ENCODE peak calls at places on chromosomes 5 and 9, in four cellular contexts. K is kidney, F is A673, D is lower leg skin. Z is an unnamed sample.

GRCh38 chr5:77329664-77330430 is 119.4 kb downstream of the PDE8B start:
- DNase-seq in K (no peak), F (no peak), D (no peak), Z (no peak)

GRCh38 chr9:22622823-22623222 is 176.2 kb downstream of the DMRTA1 start:
- DNase-seq in K (no peak), F (no peak), D (no peak), Z (no peak)

GRCh38 chr9:31588756-31589155 is 795.7 kb upstream of the ACO1 start:
- DNase-seq in K (no peak), F (no peak), D (no peak), Z (no peak)

GRCh38 chr9:124381073-124381945 is 33.9 kb downstream of the PSMB7 start:
- DNase-seq in K (no peak), F (no peak), D (no peak), Z (no peak)

GRCh38 chr9:133924453-133924852 is 67.7 kb downstream of the VAV2 start:
- DNase-seq in K (no peak), F (no peak), D (no peak), Z (no peak)

GRCh38 chr9:131671150-131671549 is 68.7 kb downstream of the RAPGEF1 start:
- DNase-seq in K (no peak), F (peak), D (no peak), Z (no peak)

GRCh38 chr5:27906481-27906880 is 868.1 kb upstream of the CDH9 start:
- DNase-seq in K (no peak), F (no peak), D (no peak), Z (no peak)

GRCh38 chr9:75181748-75182147 is 93.4 kb downstream of the OSTF1 start:
- DNase-seq in K (no peak), F (no peak), D (peak), Z (no peak)

GRCh38 chr9:136564379-136564988 is 18.6 kb upstream of the NOTCH1 start:
- DNase-seq in K (peak), F (no peak), D (peak), Z (no peak)

GRCh38 chr9:135821733-135822382 is 85.5 kb downstream of the CAMSAP1 start:
- DNase-seq in K (no peak), F (no peak), D (no peak), Z (no peak)

GRCh38 chr5:125484272-125485002 is 738.0 kb upstream of the ZNF608 start:
- DNase-seq in K (peak), F (peak), D (peak), Z (peak)

GRCh38 chr9:6584881-6585597 is 60.5 kb downstream of the GLDC start:
- DNase-seq in K (no peak), F (peak), D (no peak), Z (no peak)

GRCh38 chr5:169814045-169814444 is 166.2 kb downstream of the INSYN2B start:
- DNase-seq in K (no peak), F (no peak), D (no peak), Z (no peak)

GRCh38 chr9:70525553-70525952 is 111.1 kb upstream of the KLF9 start:
- DNase-seq in K (no peak), F (no peak), D (no peak), Z (no peak)

GRCh38 chr5:164326219-164326618 is 820.8 kb downstream of the MAT2B start:
- DNase-seq in K (no peak), F (no peak), D (no peak), Z (no peak)

GRCh38 chr9:130039504-130040147 is 3.4 kb downstream of the FNBP1 start:
- DNase-seq in K (no peak), F (peak), D (no peak), Z (peak)

GRCh38 chr5:39430461-39430860 is 5.7 kb upstream of the DAB2 start:
- DNase-seq in K (no peak), F (no peak), D (no peak), Z (no peak)

DNA sequence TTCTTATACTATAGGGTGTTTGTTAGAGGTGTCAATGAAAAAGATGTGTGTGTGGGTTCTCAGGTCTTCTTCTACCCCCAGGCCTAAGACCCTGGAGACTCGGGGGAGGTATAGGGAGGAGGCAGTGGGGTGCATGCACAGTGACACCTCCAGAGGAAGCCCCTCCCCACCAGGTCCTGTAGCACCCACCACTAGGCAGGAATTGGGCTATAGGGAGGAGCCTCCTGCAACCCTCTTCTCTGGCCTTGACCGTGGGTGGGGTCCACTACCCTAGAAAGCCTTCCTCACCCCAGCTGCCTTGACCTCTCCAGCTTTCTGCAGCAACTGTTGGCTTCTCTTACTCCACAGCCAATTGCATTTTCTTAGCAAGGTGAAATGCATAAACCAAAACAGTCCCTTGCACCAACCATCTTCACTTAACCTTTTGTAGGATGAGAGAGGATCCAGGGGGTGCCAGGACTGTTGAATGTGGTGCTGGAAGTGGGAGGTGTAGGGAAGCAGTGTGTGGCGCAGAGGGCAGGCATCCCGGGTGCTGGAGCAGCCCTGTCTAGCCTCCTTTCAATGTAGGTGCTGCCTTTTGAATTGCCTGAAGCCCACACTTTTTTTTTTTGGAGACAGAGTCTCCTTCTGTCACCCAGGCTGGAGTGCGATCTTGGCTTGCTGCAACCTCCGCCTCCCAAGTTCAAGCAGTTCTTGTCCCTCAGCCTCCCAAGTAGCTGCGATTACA is 128.5 kb downstream of the RGS3 start:
- DNase-seq in K (peak), F (no peak), D (no peak), Z (no peak)
- TF ChIP-seq CTCF in K (no peak), F (no peak), D (no peak), Z (no peak)

DNA sequence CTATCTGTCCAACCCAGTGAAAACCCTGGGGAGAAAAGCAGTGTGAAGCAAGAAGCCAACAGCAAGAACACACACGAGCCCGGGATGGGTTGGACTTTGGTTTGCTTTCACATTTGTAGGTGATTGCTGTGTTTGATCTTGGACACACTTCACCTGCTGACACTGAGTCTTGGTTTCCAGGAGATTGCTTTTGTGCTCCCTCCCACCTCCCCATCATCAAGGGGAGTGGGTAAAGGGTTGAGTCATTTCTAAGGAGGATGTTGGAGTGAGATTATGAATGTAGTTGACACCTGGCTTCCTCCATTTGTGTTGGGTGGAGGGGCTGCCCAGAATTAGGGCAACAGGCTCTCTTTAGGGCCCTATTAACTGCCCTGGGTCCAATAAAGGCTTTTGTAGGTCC is 37.5 kb downstream of the ANKDD1B start:
- DNase-seq in K (no peak), F (no peak), D (no peak), Z (no peak)
- H3K4me3 ChIP-seq in K (no peak), F (no peak), D (no peak), Z (no peak)

DNA sequence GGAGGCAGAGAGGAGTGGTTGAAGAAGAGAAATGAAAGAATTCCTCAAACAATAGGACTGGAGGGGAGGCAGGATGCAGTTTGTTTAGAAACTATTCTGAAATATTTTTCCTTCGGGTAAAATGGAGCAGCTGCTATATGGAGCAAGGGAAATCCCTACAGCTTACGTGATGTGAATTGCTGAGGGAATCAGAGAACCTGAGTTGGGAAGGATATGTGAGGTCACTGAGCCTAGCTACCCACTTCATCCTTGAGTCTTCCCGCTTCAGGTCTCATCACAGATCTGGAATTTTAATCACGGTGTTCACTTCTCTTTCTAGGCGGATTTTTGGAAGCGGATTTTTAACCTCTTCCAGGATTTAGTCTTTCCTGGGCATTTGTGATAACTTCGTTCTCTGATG is 204.3 kb downstream of the ERCC6L2 start:
- DNase-seq in K (no peak), F (no peak), D (no peak), Z (no peak)
- TF ChIP-seq CTCF in K (no peak), F (no peak), D (no peak), Z (no peak)

GRCh38 chr5:147404706-147405105 is 105.2 kb downstream of the DPYSL3 start:
- DNase-seq in K (no peak), F (no peak), D (no peak), Z (no peak)

GRCh38 chr5:147407094-147407681 is 102.7 kb downstream of the DPYSL3 start:
- DNase-seq in K (no peak), F (no peak), D (no peak), Z (no peak)

GRCh38 chr5:147406636-147407035 is 103.2 kb downstream of the DPYSL3 start:
- DNase-seq in K (no peak), F (no peak), D (no peak), Z (no peak)

GRCh38 chr5:147400836-147401235 is 109.0 kb downstream of the DPYSL3 start:
- DNase-seq in K (no peak), F (no peak), D (no peak), Z (no peak)

DNA sequence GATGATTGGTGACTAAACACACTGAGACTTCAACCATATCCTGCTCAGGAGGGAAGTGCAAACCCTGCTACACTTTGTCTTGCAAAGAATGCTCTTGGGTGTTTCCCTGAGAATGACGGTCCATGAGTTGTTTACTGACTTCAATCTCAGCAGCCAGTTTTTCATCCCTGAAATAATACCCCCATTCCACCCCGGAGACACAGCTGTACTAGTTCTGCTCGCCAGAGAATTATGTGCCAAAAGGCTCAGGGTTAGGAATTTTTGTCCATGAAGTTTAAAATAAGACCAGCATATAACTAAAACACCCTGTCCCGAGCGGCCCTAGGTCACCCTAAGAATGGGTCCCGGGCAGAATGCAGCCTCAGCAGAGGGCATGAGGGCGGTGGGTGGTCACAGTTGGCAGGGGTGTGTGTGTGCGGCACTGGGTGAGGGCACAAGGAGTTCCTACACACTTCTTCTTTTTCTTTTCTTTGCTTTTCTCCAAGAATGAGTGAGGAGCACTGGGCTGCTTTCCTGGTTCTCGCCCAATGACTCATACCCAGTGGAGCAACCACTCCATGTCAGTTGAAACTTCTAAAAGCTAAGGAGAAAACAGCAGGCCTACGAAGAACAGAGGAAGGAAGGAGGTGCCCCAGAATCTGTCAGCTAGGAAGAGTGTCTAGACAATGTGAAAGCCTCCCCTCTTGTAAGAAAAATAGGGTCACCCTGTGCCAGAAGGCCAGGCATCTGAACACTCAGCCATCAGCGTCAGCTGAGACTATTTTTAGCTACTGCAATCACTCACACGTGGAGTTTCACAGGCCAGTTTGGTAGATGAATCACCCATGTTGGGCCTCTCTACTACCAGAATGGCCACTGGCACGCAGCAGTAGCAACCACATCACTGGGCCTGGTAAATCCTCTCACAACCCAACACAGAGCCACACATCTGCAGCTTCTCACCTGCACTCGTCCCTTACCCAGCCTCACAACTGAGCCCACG is 105.9 kb downstream of the DPYSL3 start:
- DNase-seq in K (no peak), F (no peak), D (peak), Z (no peak)
- H3K4me3 ChIP-seq in K (no peak), F (no peak), D (no peak), Z (no peak)

DNA sequence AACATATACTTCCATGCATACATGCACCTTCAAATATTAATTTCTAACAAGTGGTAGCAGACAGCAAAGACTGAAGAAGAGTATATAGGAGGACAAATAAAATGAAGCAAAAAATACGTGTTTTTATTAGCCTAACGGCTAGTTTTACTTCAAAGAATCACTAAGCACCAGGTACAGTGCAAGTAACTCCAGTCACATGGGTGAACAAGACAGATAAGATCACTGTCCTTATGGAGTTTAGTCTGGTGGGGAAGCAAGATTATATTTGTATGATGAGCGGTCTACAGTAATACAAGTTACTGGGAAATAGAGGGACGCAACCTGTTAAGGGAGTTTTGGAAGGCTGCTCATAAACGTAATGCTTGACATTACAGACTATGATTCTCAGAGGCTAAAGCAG is 16.0 kb downstream of the FBXW2 start:
- DNase-seq in K (no peak), F (no peak), D (no peak), Z (no peak)
- TF ChIP-seq CTCF in K (no peak), F (no peak), D (no peak), Z (no peak)

DNA sequence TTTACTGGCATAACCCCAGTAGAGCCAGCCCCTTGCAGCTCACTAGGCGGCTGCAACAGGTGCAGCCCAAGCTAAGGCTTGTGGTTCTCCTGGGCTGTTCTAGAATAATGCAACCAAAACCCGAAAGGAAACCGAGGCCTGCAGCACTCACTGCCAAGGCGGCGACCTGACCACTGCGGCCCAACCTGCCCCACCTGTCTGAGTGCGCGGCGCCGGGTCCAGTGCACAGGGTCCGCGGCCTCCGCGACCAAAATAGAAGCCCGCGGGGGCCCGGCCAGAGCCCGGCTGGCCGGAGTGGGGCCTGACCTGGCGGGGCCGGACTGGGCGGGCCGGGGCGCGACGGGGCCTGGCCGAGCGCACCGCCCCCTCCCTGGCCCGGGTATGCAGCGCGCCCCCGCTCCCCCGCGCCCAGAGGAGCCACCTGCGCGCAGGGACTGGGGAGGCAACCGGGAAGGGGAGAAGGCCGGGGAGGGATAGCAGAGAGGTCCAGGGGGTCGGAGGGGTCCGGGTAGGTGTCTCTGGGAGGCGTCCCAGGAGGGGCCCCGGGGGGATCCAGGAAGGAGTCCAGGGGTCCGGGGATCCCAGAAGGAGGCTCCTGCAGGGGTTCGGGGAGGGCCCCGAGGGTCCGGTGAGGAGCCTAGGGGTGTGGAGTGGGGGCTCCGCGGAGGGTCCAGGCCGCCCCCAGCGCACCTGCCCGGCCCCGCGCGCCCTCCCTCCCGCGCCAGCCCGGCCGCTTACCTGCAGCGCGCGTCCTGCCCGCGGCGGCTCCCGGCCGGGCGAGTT is 541 bp downstream of the SEMA4D start:
- DNase-seq in K (no peak), F (no peak), D (no peak), Z (no peak)
- H3K4me3 ChIP-seq in K (peak), F (peak), D (peak), Z (peak)

GRCh38 chr5:91007251-91007650 is 375.9 kb downstream of the ARRDC3 start:
- DNase-seq in K (no peak), F (no peak), D (no peak), Z (no peak)
- TF ChIP-seq CTCF in K (no peak), F (peak), D (no peak), Z (peak)

GRCh38 chr9:68705636-68706578 is 867 bp downstream of the PIP5K1B start:
- DNase-seq in K (peak), F (peak), D (no peak), Z (no peak)

GRCh38 chr9:68704804-68705635 is at the start of gene PIP5K1B:
- DNase-seq in K (peak), F (peak), D (peak), Z (peak)

GRCh38 chr9:68708089-68708488 is 3.0 kb downstream of the PIP5K1B start:
- DNase-seq in K (no peak), F (no peak), D (no peak), Z (no peak)

GRCh38 chr9:68708513-68708912 is 3.5 kb downstream of the PIP5K1B start:
- DNase-seq in K (no peak), F (no peak), D (no peak), Z (no peak)

DNA sequence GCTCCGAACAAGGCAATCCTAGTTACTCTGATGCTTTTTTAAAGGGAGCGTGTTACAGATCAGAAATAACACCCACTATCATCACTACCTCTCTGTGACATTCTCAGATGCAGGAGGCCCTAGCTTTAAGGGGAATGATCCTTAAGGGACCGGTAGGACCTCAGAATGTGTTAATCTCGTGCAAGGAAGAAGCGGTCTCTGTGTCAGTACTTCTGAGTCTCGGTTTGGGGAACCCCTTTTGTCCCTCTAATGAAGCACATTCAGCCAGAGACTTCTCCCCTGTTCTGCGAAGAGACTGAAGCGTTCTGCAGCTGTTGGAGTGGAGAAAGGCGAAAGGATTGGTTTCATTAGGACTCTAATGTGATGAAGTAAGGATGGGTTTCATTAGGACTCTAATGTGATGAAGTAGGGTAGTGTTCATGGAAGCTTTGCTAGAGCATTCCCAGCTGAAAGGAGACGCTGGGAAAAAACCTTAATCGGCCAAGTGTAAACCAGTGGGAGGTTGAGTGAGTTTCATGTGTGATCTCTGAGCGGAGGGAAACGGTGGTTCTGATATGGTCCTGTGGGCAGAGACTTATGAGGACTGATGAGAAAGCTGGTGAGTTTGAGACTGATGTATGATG is 1.6 kb downstream of the PIP5K1B start:
- DNase-seq in K (no peak), F (peak), D (no peak), Z (no peak)
- H3K4me3 ChIP-seq in K (peak), F (no peak), D (no peak), Z (no peak)

GRCh38 chr5:140868721-140869554 is at the start of gene PCDHA11:
- DNase-seq in K (no peak), F (peak), D (no peak), Z (peak)
- TF ChIP-seq CTCF in K (peak), F (peak), D (no peak), Z (peak)